ENCODE peak calls at places on chromosome 11, in ten cellular contexts. B is Caco-2, K is sigmoid colon, G is GM13977, P is B cell, S is heart right ventricle, W is AG04450, Y is upper lobe of right lung, M is esophagus muscularis mucosa, C is NB4. D is an unnamed sample.

GRCh38 chr11:100920571-100920970 is 209.0 kb downstream of the PGR start:
- DNase-seq in G (no peak), S (no peak), Y (no peak), W (no peak), K (no peak), M (no peak), C (no peak), B (no peak), P (no peak), D (no peak)

GRCh38 chr11:100929377-100929776 is 200.2 kb downstream of the PGR start:
- DNase-seq in M (no peak), B (no peak), S (no peak), K (no peak), W (no peak), C (no peak), P (no peak), Y (no peak), G (peak; percentile 7), D (no peak)

GRCh38 chr11:78808903-78809302 is 234.2 kb upstream of the NARS2 start:
- DNase-seq in P (no peak), K (peak; percentile 73), G (no peak), B (no peak), C (no peak), W (no peak), Y (no peak), M (no peak), S (no peak), D (no peak)

GRCh38 chr11:74749127-74749964 is 697 bp downstream of the RNF169 start:
- DNase-seq in M (no peak), S (peak; percentile 62), C (peak; percentile 90), W (no peak), G (peak; percentile 77), K (no peak), B (peak; percentile 81), P (peak; percentile 83), Y (peak; percentile 87), D (no peak)

GRCh38 chr11:60321051-60321450 is 6.0 kb upstream of the MS4A6E start:
- DNase-seq in Y (no peak), S (no peak), K (no peak), B (no peak), C (no peak), P (no peak), W (no peak), G (no peak), M (no peak), D (no peak)

GRCh38 chr11:95911369-95911759 is 12.5 kb downstream of the MTMR2 start:
- DNase-seq in K (no peak), W (no peak), M (no peak), Y (no peak), P (no peak), G (no peak), B (no peak), S (no peak), C (no peak), D (no peak)

GRCh38 chr11:91653091-91653754 is 571.4 kb upstream of the FAT3 start:
- DNase-seq in M (no peak), G (no peak), W (no peak), P (no peak), S (no peak), C (no peak), K (peak; percentile 61), B (no peak), Y (no peak), D (no peak)

GRCh38 chr11:2097356-2097997 is 41.7 kb downstream of the IGF2 start:
- DNase-seq in C (peak; percentile 81), B (no peak), K (peak; percentile 74), W (peak; percentile 69), Y (peak; percentile 71), M (no peak), G (no peak), S (peak; percentile 75), P (no peak), D (no peak)

GRCh38 chr11:108115495-108116140 is 5.7 kb upstream of the ACAT1 start:
- DNase-seq in M (peak; percentile 97), Y (peak; percentile 85), C (no peak), G (no peak), W (peak; percentile 72), P (no peak), K (peak; percentile 94), B (no peak), S (peak; percentile 85), D (peak; percentile 91)

GRCh38 chr11:84714316-84714780 is 912.8 kb downstream of the DLG2 start:
- DNase-seq in Y (no peak), W (no peak), B (peak; percentile 89), M (no peak), C (peak; percentile 72), S (peak; percentile 23), K (no peak), G (peak; percentile 40), P (no peak), D (no peak)

GRCh38 chr11:74626604-74627003 is 34.2 kb downstream of the POLD3 start:
- DNase-seq in B (no peak), P (no peak), Y (no peak), C (no peak), K (no peak), S (no peak), G (no peak), M (no peak), W (no peak), D (no peak)

GRCh38 chr11:67195971-67196418 is 70.3 kb upstream of the GRK2 start:
- DNase-seq in M (no peak), Y (no peak), P (no peak), K (no peak), W (no peak), S (no peak), B (peak; percentile 32), G (no peak), C (peak; percentile 93), D (no peak)

GRCh38 chr11:44610556-44610955 is 45.1 kb downstream of the CD82 start:
- DNase-seq in P (no peak), S (no peak), G (no peak), W (no peak), B (no peak), M (no peak), Y (no peak), K (no peak), C (no peak), D (no peak)

GRCh38 chr11:109197656-109198055 is 224.3 kb upstream of the C11orf87 start:
- DNase-seq in B (no peak), P (no peak), Y (no peak), M (no peak), G (no peak), K (no peak), C (peak; percentile 74), W (no peak), S (no peak), D (no peak)

GRCh38 chr11:119332111-119332765 is 2.1 kb upstream of the RNF26 start:
- DNase-seq in M (no peak), P (no peak), S (no peak), C (no peak), W (no peak), B (no peak), K (no peak), Y (no peak), G (no peak), D (no peak)

GRCh38 chr11:119335655-119336543 is 1.6 kb downstream of the RNF26 start:
- DNase-seq in G (no peak), K (no peak), P (no peak), W (no peak), C (no peak), B (no peak), M (no peak), S (no peak), Y (peak; percentile 61), D (no peak)

GRCh38 chr11:119336744-119337469 is 2.6 kb downstream of the RNF26 start:
- DNase-seq in B (no peak), C (no peak), G (no peak), S (no peak), P (no peak), W (no peak), M (no peak), K (no peak), Y (peak; percentile 38), D (no peak)

GRCh38 chr11:119335091-119335654 is 846 bp downstream of the RNF26 start:
- DNase-seq in W (no peak), C (no peak), Y (peak; percentile 57), M (no peak), B (no peak), G (no peak), S (no peak), P (no peak), K (no peak), D (no peak)

GRCh38 chr11:119334173-119334930 is at the start of gene RNF26:
- DNase-seq in Y (peak; percentile 93), G (peak; percentile 99), P (peak; percentile 98), C (peak; percentile 99), B (peak; percentile 99), S (peak; percentile 90), W (peak; percentile 93), K (peak; percentile 99), M (peak; percentile 99), D (peak; percentile 85)
- TF ChIP-seq CTCF in Y (no peak), G (no peak), P (no peak), C (no peak), B (no peak), S (no peak), W (no peak), K (no peak), M (no peak), D (no peak)

GRCh38 chr11:48167380-48167779 is 49.2 kb upstream of the OR4B1 start:
- DNase-seq in G (no peak), W (no peak), S (no peak), M (no peak), Y (no peak), B (no peak), K (no peak), P (no peak), C (no peak), D (no peak)
- TF ChIP-seq CTCF in G (no peak), W (no peak), S (no peak), M (no peak), Y (no peak), B (no peak), K (no peak), P (no peak), C (no peak), D (no peak)

DNA sequence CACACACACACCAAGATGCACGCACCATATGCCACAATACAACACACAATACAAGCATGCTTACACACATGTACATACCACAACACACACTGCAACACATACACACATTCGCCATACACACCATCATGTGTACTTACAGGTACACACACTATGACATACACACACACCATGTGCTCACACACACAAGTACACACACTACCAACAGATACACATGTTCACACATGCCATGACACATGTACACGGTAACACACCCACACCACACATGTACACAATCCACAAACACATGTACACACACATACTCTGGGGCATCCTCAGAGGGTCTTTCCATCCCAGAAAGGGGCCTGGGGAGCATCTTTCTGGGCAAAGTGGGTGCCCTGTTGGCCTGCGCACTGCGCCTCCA is 82.2 kb downstream of the ST3GAL4 start:
- DNase-seq in M (no peak), S (no peak), G (no peak), Y (no peak), W (no peak), K (no peak), C (no peak), B (no peak), P (no peak), D (no peak)
- TF ChIP-seq CTCF in M (no peak), S (no peak), G (no peak), Y (no peak), W (no peak), K (no peak), C (no peak), B (no peak), P (no peak), D (no peak)

DNA sequence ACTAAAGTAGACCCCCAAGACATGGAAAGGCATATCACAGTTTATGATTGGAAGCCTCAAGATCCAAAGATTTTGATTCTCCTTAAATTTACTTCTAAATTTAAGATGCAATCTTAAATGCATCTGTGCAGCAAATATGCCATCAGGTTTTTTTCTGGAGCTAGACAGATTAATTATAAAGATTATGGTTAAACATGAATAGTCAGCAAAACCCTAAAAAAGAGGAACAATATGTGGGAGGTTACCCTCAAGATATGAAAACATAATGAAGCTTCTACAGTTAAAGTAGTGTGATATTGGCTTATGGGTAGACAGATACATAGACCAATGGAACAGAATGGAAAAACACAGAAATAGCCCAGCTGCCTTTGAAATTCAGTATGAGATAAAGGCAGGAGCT is 31.7 kb downstream of the OR8B12 start:
- DNase-seq in W (no peak), Y (no peak), K (no peak), C (peak; percentile 31), P (no peak), B (no peak), M (no peak), S (no peak), G (no peak), D (no peak)
- TF ChIP-seq CTCF in W (no peak), Y (no peak), K (no peak), C (no peak), P (no peak), B (no peak), M (no peak), S (no peak), G (no peak), D (no peak)